ENCODE peak calls at places on chromosomes 3 and 15, in four cellular contexts. E, X, U and J are unnamed samples.
A peak's percentile ranks its signal among the peaks of the same experiment; 100 is the strongest.

GRCh38 chr3:37402351-37402750 is 228.0 kb upstream of the LRRFIP2 start:
- DNase-seq in X (no peak), U (peak; percentile 17), E (no peak), J (no peak)

GRCh38 chr3:43207628-43208085 is 78.7 kb upstream of the SNRK start:
- DNase-seq in U (peak; percentile 66), X (peak; percentile 45), E (no peak), J (no peak)

GRCh38 chr3:179108091-179108490 is 36.5 kb upstream of the ZMAT3 start:
- DNase-seq in U (peak; percentile 78), X (peak; percentile 57), E (no peak), J (no peak)

GRCh38 chr15:59885832-59886231 is 118.3 kb upstream of the FOXB1 start:
- DNase-seq in X (no peak), U (peak; percentile 19), E (no peak), J (no peak)

GRCh38 chr15:98272586-98272985 is 312.1 kb downstream of the ARRDC4 start:
- DNase-seq in X (no peak), U (no peak), E (no peak), J (no peak)

GRCh38 chr3:37536033-37536432 is 325.6 kb upstream of the CTDSPL start:
- DNase-seq in X (no peak), U (peak; percentile 7), E (no peak), J (no peak)

GRCh38 chr3:156299569-156299968 is 179.2 kb downstream of the KCNAB1 start:
- DNase-seq in X (no peak), E (no peak), U (no peak), J (no peak)

GRCh38 chr3:52440249-52440551 is 4.7 kb downstream of the SEMA3G start:
- DNase-seq in E (no peak), X (no peak), U (no peak), J (no peak)

GRCh38 chr15:37891754-37892368 is 42.6 kb upstream of the TMCO5A start:
- DNase-seq in U (peak; percentile 76), E (no peak), X (no peak), J (no peak)

GRCh38 chr3:195154793-195155535 is 116.0 kb downstream of the XXYLT1 start:
- DNase-seq in X (peak; percentile 85), U (peak; percentile 97), E (peak; percentile 93), J (peak; percentile 33)

GRCh38 chr3:150147776-150148175 is 177.1 kb upstream of the PFN2 start:
- DNase-seq in E (no peak), U (peak; percentile 88), X (no peak), J (no peak)

GRCh38 chr15:42352401-42352800 is 6.9 kb upstream of the CAPN3 start:
- DNase-seq in E (no peak), U (no peak), X (no peak), J (no peak)

GRCh38 chr3:72113964-72114363 is 329.0 kb upstream of the PROK2 start:
- DNase-seq in U (no peak), X (no peak), E (no peak), J (no peak)

GRCh38 chr3:65669163-65669875 is 369.4 kb downstream of the MAGI1 start:
- DNase-seq in E (no peak), X (no peak), U (peak; percentile 66), J (no peak)

GRCh38 chr3:5330152-5330810 is 142.8 kb downstream of the EDEM1 start:
- DNase-seq in E (no peak), X (no peak), U (no peak), J (peak; percentile 44)

GRCh38 chr15:98582900-98583554 is 65.3 kb upstream of the IGF1R start:
- DNase-seq in E (no peak), X (no peak), U (no peak), J (no peak)

GRCh38 chr3:12840591-12841084 is 727 bp downstream of the RPL32 start:
- DNase-seq in E (no peak), U (peak; percentile 16), X (no peak), J (no peak)

GRCh38 chr3:129474986-129475804 is 35.2 kb downstream of the IFT122 start:
- DNase-seq in U (no peak), X (no peak), E (no peak), J (no peak)

GRCh38 chr3:105365536-105366301 is 990 bp upstream of the ALCAM start:
- DNase-seq in E (no peak), X (no peak), U (peak; percentile 75), J (no peak)

GRCh38 chr15:57485869-57486268 is 105.8 kb upstream of the MYZAP start:
- DNase-seq in E (no peak), X (no peak), U (peak; percentile 94), J (no peak)

GRCh38 chr3:184290331-184290730 is 8.7 kb upstream of the PSMD2 start:
- DNase-seq in U (no peak), E (no peak), X (no peak), J (no peak)

GRCh38 chr3:17233398-17233800 is 348.6 kb downstream of the PLCL2 start:
- DNase-seq in U (peak; percentile 64), E (no peak), X (peak; percentile 20), J (peak; percentile 43)

GRCh38 chr15:75479670-75480069 is 28.2 kb upstream of the SIN3A start:
- DNase-seq in X (no peak), U (no peak), E (no peak), J (no peak)

GRCh38 chr3:10867384-10867783 is 51.4 kb downstream of the SLC6A11 start:
- DNase-seq in U (no peak), X (no peak), E (no peak), J (peak; percentile 4)

GRCh38 chr15:26759991-26760390 is 12.9 kb downstream of the GABRB3 start:
- DNase-seq in X (no peak), U (no peak), E (no peak), J (no peak)

GRCh38 chr15:26758079-26758478 is 14.8 kb downstream of the GABRB3 start:
- DNase-seq in U (no peak), E (no peak), X (no peak), J (no peak)

DNA sequence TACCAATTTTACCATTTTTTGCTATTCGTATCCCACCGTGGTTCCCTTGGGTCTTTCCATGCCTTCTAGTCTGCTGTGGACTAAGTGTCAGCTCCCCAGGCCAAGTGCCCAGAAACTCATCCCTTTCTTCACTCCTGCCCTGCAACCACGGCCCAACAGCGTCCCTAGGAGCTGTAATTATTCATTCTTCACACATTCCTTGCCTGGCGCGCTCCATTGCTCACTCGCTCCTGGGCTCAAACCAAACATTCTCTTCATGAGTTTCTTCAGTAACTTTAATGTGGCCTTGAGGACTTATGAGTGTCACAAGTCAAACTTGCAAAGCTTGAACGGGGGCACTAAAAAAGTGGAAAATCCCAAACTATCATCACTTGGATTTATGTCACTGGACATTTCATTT is 15.7 kb downstream of the GABRB3 start:
- DNase-seq in X (no peak), E (no peak), U (no peak), J (no peak)
- TF ChIP-seq CTCF in X (no peak), E (no peak), U (no peak), J (no peak)

DNA sequence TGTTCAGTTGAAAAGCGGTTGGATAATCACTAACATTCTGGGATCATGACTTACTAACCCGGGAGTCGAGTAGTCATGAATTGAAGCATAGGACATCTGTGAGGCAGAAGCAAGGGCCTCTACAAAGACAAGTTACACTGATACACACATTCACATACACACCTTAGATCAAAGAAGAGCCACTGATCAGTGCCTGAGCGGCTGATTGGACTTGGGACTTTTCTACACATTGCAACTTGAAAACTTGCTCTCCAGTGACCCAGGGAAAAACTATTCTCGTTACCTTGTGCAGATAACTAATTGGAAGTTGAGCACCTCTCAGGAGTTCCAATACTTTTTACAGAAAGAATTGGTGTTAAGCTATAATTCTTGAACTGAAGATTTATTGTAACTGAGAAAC is 206.0 kb downstream of the CDIN1 start:
- DNase-seq in U (no peak), E (no peak), X (no peak), J (no peak)
- TF ChIP-seq CTCF in U (no peak), E (no peak), X (no peak), J (no peak)

GRCh38 chr15:70480196-70480856 is 283.0 kb downstream of the UACA start:
- DNase-seq in U (no peak), X (no peak), E (no peak), J (peak; percentile 93)

GRCh38 chr15:70477750-70478250 is 285.6 kb downstream of the UACA start:
- DNase-seq in X (no peak), U (no peak), E (no peak), J (no peak)

GRCh38 chr15:70478251-70478990 is 284.9 kb downstream of the UACA start:
- DNase-seq in E (peak; percentile 63), U (no peak), X (no peak), J (peak; percentile 42)

GRCh38 chr15:70479785-70480184 is 283.6 kb downstream of the UACA start:
- DNase-seq in E (no peak), U (no peak), X (no peak), J (no peak)

GRCh38 chr15:70479056-70479455 is 284.3 kb downstream of the UACA start:
- DNase-seq in U (no peak), E (no peak), X (no peak), J (no peak)
- TF ChIP-seq CTCF in U (no peak), E (no peak), X (no peak), J (no peak)

DNA sequence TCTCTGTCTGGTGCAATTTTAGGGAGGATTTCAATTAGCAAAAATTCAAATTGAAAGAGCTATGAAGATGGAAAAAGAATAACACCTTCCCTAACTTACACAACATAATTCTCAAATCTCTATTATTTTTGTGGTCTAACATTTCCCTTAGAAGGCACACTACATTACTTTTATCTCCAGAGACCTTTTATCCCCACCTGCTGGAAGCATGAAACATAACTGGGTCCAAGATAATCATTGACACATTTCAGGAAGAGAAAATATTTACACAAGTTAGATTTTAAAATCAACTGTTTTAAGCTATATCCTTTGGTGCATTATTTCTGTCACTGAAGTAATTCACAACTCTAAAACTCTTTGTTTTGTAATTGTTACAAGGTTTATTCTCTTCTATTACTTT is 779.5 kb downstream of the ROBO1 start:
- DNase-seq in E (no peak), X (no peak), U (peak; percentile 64), J (no peak)
- TF ChIP-seq CTCF in E (no peak), X (peak; percentile 33), U (peak; percentile 38), J (no peak)

DNA sequence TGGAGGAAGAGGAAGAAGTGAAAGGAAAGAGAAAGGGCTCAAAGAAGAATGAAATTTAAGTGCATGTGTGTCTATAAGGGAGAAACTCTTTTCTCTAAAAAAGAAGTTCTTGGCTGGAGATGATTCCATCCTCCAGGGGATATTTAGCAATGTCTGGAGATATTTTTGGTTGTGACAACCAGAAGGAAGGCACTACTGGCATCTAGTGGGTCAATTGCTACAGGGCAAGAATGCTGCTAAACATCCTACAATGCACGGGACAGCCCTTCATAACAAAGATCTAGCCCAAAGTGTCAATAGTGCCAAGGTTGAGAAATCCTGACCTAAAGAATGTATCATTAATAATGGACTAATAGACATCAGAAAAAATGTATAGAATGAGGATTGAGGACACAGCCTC is 57.4 kb upstream of the ST3GAL6 start:
- DNase-seq in X (no peak), U (peak; percentile 31), E (no peak), J (no peak)
- TF ChIP-seq CTCF in X (peak; percentile 34), U (peak; percentile 5), E (no peak), J (no peak)

GRCh38 chr3:151423091-151423490 is 37.8 kb downstream of the IGSF10 start:
- DNase-seq in U (no peak), X (no peak), E (no peak), J (no peak)

GRCh38 chr3:151426337-151426648 is 34.6 kb downstream of the IGSF10 start:
- DNase-seq in X (no peak), U (no peak), E (no peak), J (peak; percentile 3)

GRCh38 chr3:151419806-151420205 is 35.3 kb upstream of the P2RY12 start:
- DNase-seq in E (no peak), X (no peak), U (no peak), J (no peak)

GRCh38 chr3:151425640-151426336 is 35.1 kb downstream of the IGSF10 start:
- DNase-seq in E (no peak), X (no peak), U (no peak), J (no peak)

GRCh38 chr3:151421956-151422355 is 37.4 kb upstream of the P2RY12 start:
- DNase-seq in E (no peak), U (no peak), X (no peak), J (no peak)
- TF ChIP-seq CTCF in E (no peak), U (no peak), X (no peak), J (no peak)

GRCh38 chr3:63042866-63043265 is 167.7 kb upstream of the CADPS start:
- DNase-seq in E (no peak), U (no peak), X (no peak), J (no peak)
- TF ChIP-seq CTCF in E (no peak), U (no peak), X (no peak), J (no peak)